ENCODE peak calls at places on chromosomes 1 and 21, in eight cellular contexts. One of them, this sample, is unnamed.

GRCh38 chr1:41806472-41807155 is 112.1 kb downstream of the HIVEP3 start:
- DNase-seq in mammary epithelial cell: no peak
- DNase-seq in adrenal gland: no peak
- DNase-seq in A549: no peak
- DNase-seq in WERI-Rb-1: no peak
- DNase-seq in HAP-1: no peak
- DNase-seq in upper lobe of right lung: no peak
- DNase-seq in SK-N-SH: no peak
- DNase-seq in this sample: no peak

GRCh38 chr1:18999287-18999852 is 42.9 kb upstream of the IFFO2 start:
- DNase-seq in mammary epithelial cell: no peak
- DNase-seq in adrenal gland: no peak
- DNase-seq in A549: no peak
- DNase-seq in WERI-Rb-1: no peak
- DNase-seq in HAP-1: no peak
- DNase-seq in upper lobe of right lung: no peak
- DNase-seq in SK-N-SH: no peak
- DNase-seq in this sample: no peak

GRCh38 chr1:31669786-31670582 is 25.3 kb upstream of the PEF1 start:
- DNase-seq in mammary epithelial cell: peak; percentile 86
- DNase-seq in adrenal gland: peak; percentile 78
- DNase-seq in A549: peak; percentile 22
- DNase-seq in WERI-Rb-1: peak; percentile 58
- DNase-seq in HAP-1: peak; percentile 24
- DNase-seq in upper lobe of right lung: peak; percentile 91
- DNase-seq in SK-N-SH: peak; percentile 56
- DNase-seq in this sample: peak; percentile 78

GRCh38 chr21:18030248-18030647 is 211.1 kb upstream of the C21orf91 start:
- DNase-seq in mammary epithelial cell: peak; percentile 16
- DNase-seq in adrenal gland: no peak
- DNase-seq in A549: no peak
- DNase-seq in WERI-Rb-1: no peak
- DNase-seq in HAP-1: no peak
- DNase-seq in upper lobe of right lung: no peak
- DNase-seq in SK-N-SH: no peak
- DNase-seq in this sample: no peak

GRCh38 chr1:184212649-184213314 is 161.3 kb downstream of the TSEN15 start:
- DNase-seq in mammary epithelial cell: peak; percentile 72
- DNase-seq in adrenal gland: no peak
- DNase-seq in A549: no peak
- DNase-seq in WERI-Rb-1: no peak
- DNase-seq in HAP-1: no peak
- DNase-seq in upper lobe of right lung: no peak
- DNase-seq in SK-N-SH: no peak
- DNase-seq in this sample: peak; percentile 19

GRCh38 chr1:173488001-173488400 is 10.9 kb downstream of the PRDX6 start:
- DNase-seq in mammary epithelial cell: no peak
- DNase-seq in adrenal gland: no peak
- DNase-seq in A549: no peak
- DNase-seq in WERI-Rb-1: no peak
- DNase-seq in HAP-1: no peak
- DNase-seq in upper lobe of right lung: no peak
- DNase-seq in SK-N-SH: no peak
- DNase-seq in this sample: no peak

GRCh38 chr1:27597036-27597435 is 6.9 kb downstream of the AHDC1 start:
- DNase-seq in mammary epithelial cell: no peak
- DNase-seq in adrenal gland: no peak
- DNase-seq in A549: no peak
- DNase-seq in WERI-Rb-1: no peak
- DNase-seq in HAP-1: no peak
- DNase-seq in upper lobe of right lung: no peak
- DNase-seq in SK-N-SH: no peak
- DNase-seq in this sample: no peak

GRCh38 chr1:33472349-33472980 is at the start of gene ZSCAN20:
- DNase-seq in mammary epithelial cell: peak; percentile 97
- DNase-seq in adrenal gland: peak; percentile 98
- DNase-seq in A549: peak; percentile 80
- DNase-seq in WERI-Rb-1: peak; percentile 98
- DNase-seq in HAP-1: peak; percentile 98
- DNase-seq in upper lobe of right lung: peak; percentile 99
- DNase-seq in SK-N-SH: peak; percentile 90
- DNase-seq in this sample: peak; percentile 86

GRCh38 chr1:15152318-15153183 is 996 bp upstream of the TMEM51 start:
- DNase-seq in mammary epithelial cell: peak; percentile 89
- DNase-seq in adrenal gland: peak; percentile 94
- DNase-seq in A549: peak; percentile 87
- DNase-seq in WERI-Rb-1: peak; percentile 90
- DNase-seq in HAP-1: peak; percentile 85
- DNase-seq in upper lobe of right lung: peak; percentile 92
- DNase-seq in SK-N-SH: peak; percentile 79
- DNase-seq in this sample: no peak

GRCh38 chr1:197984273-197984672 is 67.1 kb downstream of the LHX9 start:
- DNase-seq in mammary epithelial cell: peak; percentile 8
- DNase-seq in adrenal gland: no peak
- DNase-seq in A549: no peak
- DNase-seq in WERI-Rb-1: no peak
- DNase-seq in HAP-1: no peak
- DNase-seq in upper lobe of right lung: no peak
- DNase-seq in SK-N-SH: no peak
- DNase-seq in this sample: no peak

GRCh38 chr1:56157477-56157876 is 421.9 kb downstream of the PLPP3 start:
- DNase-seq in mammary epithelial cell: no peak
- DNase-seq in adrenal gland: no peak
- DNase-seq in A549: no peak
- DNase-seq in WERI-Rb-1: no peak
- DNase-seq in HAP-1: no peak
- DNase-seq in upper lobe of right lung: no peak
- DNase-seq in SK-N-SH: no peak
- DNase-seq in this sample: no peak

GRCh38 chr1:228174482-228175315 is 9.1 kb downstream of the IBA57 start:
- DNase-seq in mammary epithelial cell: no peak
- DNase-seq in adrenal gland: peak; percentile 13
- DNase-seq in A549: peak; percentile 51
- DNase-seq in WERI-Rb-1: no peak
- DNase-seq in HAP-1: peak; percentile 44
- DNase-seq in upper lobe of right lung: no peak
- DNase-seq in SK-N-SH: peak; percentile 74
- DNase-seq in this sample: peak; percentile 71

GRCh38 chr1:84810343-84810742 is 82.7 kb downstream of the LPAR3 start:
- DNase-seq in mammary epithelial cell: no peak
- DNase-seq in adrenal gland: no peak
- DNase-seq in A549: no peak
- DNase-seq in WERI-Rb-1: no peak
- DNase-seq in HAP-1: no peak
- DNase-seq in upper lobe of right lung: no peak
- DNase-seq in SK-N-SH: no peak
- DNase-seq in this sample: no peak

GRCh38 chr1:72851597-72851996 is 569.3 kb upstream of the NEGR1 start:
- DNase-seq in mammary epithelial cell: no peak
- DNase-seq in adrenal gland: no peak
- DNase-seq in A549: no peak
- DNase-seq in WERI-Rb-1: no peak
- DNase-seq in HAP-1: no peak
- DNase-seq in upper lobe of right lung: no peak
- DNase-seq in SK-N-SH: no peak
- DNase-seq in this sample: no peak

GRCh38 chr1:227192163-227192562 is 126.1 kb downstream of the CDC42BPA start:
- DNase-seq in mammary epithelial cell: peak; percentile 96
- DNase-seq in adrenal gland: peak; percentile 47
- DNase-seq in A549: no peak
- DNase-seq in WERI-Rb-1: no peak
- DNase-seq in HAP-1: no peak
- DNase-seq in upper lobe of right lung: no peak
- DNase-seq in SK-N-SH: no peak
- DNase-seq in this sample: peak; percentile 25

GRCh38 chr1:53298163-53298685 is 29.6 kb downstream of the LRP8 start:
- DNase-seq in mammary epithelial cell: no peak
- DNase-seq in adrenal gland: no peak
- DNase-seq in A549: no peak
- DNase-seq in WERI-Rb-1: no peak
- DNase-seq in HAP-1: no peak
- DNase-seq in upper lobe of right lung: no peak
- DNase-seq in SK-N-SH: no peak
- DNase-seq in this sample: no peak

GRCh38 chr1:109764561-109765482 is 1.1 kb upstream of the EPS8L3 start:
- DNase-seq in mammary epithelial cell: no peak
- DNase-seq in adrenal gland: no peak
- DNase-seq in A549: no peak
- DNase-seq in WERI-Rb-1: peak; percentile 6
- DNase-seq in HAP-1: no peak
- DNase-seq in upper lobe of right lung: peak; percentile 54
- DNase-seq in SK-N-SH: no peak
- DNase-seq in this sample: no peak

GRCh38 chr21:41596241-41596925 is 88.4 kb upstream of the TMPRSS2 start:
- DNase-seq in mammary epithelial cell: no peak
- DNase-seq in adrenal gland: no peak
- DNase-seq in A549: no peak
- DNase-seq in WERI-Rb-1: no peak
- DNase-seq in HAP-1: no peak
- DNase-seq in upper lobe of right lung: peak; percentile 32
- DNase-seq in SK-N-SH: no peak
- DNase-seq in this sample: no peak

DNA sequence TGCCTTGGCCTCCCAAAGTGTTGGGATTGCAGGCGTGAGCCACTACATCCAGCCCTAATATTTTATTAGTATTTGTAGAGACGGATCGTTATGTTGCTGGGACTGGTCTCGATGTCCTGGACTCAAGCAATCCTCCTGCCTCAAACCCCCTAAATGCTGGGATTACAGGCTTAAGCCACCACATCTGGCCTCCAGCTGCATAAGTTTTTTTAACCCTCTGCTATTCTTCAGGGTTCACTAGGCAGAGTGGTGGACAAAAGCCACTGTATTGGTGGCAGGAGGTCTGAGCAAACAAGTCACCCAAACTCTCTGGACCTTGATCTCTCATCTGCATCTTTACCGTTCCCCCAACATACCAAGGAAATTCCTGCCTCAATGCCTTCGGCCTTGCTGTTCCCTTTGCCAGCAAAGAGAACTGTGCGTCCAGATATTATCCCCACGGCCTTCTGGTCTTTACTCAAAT is 10.1 kb upstream of the CLIC4 start:
- DNase-seq in mammary epithelial cell: no peak
- DNase-seq in adrenal gland: no peak
- DNase-seq in A549: no peak
- DNase-seq in WERI-Rb-1: no peak
- DNase-seq in HAP-1: no peak
- DNase-seq in upper lobe of right lung: no peak
- DNase-seq in SK-N-SH: no peak
- DNase-seq in this sample: no peak
- H3K4me3 ChIP-seq in mammary epithelial cell: no peak overlapping the region
- H3K4me3 ChIP-seq in adrenal gland: no peak overlapping the region
- H3K4me3 ChIP-seq in A549: no peak overlapping the region
- H3K4me3 ChIP-seq in WERI-Rb-1: peak overlapping the region; percentile 26
- H3K4me3 ChIP-seq in HAP-1: no peak overlapping the region
- H3K4me3 ChIP-seq in upper lobe of right lung: no peak overlapping the region
- H3K4me3 ChIP-seq in SK-N-SH: no peak overlapping the region
- H3K4me3 ChIP-seq in this sample: no peak overlapping the region

DNA sequence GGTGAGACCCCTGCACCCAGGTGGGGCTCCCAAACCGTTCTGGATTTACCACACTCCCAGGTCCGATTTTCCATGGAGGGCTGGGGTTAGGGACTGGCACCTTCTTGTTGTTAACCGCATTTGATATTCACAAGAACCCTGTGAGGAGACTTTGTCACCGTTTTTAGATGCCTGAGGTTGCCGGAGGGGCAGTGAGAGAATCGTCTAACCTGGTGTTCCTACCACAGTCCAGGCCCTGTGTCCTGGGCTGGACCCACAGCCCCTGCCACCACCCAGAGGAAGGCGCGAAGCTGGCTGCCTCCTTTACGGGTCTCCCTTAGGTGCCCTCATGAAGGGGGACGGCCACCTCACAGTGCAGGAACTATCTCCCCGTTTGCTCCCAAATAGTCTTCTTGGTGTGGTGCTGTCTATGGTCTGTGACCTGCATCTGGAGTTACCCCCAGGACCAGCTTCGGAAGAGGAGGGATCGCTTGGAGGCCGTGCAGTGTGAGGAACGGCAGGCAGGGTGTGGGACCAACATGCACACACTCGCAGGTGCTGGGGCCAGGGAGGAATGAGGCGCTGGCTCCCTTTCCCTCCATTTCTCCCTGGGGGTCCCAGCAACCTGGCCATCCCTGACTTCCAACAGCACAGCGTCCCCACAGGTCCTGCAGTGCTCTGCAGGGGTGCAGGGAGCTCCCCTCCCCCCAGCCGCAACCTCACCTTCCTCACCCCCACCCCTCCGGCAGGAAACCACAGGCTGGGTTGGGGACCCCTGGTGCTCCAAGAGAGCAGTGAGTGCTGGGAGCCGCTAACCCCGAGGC is 7.0 kb downstream of the SIM2 start:
- DNase-seq in mammary epithelial cell: no peak
- DNase-seq in adrenal gland: no peak
- DNase-seq in A549: no peak
- DNase-seq in WERI-Rb-1: no peak
- DNase-seq in HAP-1: no peak
- DNase-seq in upper lobe of right lung: no peak
- DNase-seq in SK-N-SH: peak; percentile 55
- DNase-seq in this sample: no peak
- H3K4me3 ChIP-seq in mammary epithelial cell: no peak overlapping the region
- H3K4me3 ChIP-seq in adrenal gland: no peak overlapping the region
- H3K4me3 ChIP-seq in A549: no peak overlapping the region
- H3K4me3 ChIP-seq in WERI-Rb-1: no peak overlapping the region
- H3K4me3 ChIP-seq in HAP-1: no peak overlapping the region
- H3K4me3 ChIP-seq in upper lobe of right lung: no peak overlapping the region
- H3K4me3 ChIP-seq in SK-N-SH: no peak overlapping the region
- H3K4me3 ChIP-seq in this sample: no peak overlapping the region

GRCh38 chr1:1059494-1060280 is 14.4 kb downstream of the RNF223 start:
- DNase-seq in mammary epithelial cell: peak; percentile 77
- DNase-seq in adrenal gland: peak; percentile 82
- DNase-seq in A549: peak; percentile 61
- DNase-seq in WERI-Rb-1: peak; percentile 85
- DNase-seq in HAP-1: peak; percentile 94
- DNase-seq in upper lobe of right lung: peak; percentile 94
- DNase-seq in SK-N-SH: peak; percentile 96
- DNase-seq in this sample: no peak
- H3K4me3 ChIP-seq in mammary epithelial cell: peak overlapping the region; percentile 60
- H3K4me3 ChIP-seq in adrenal gland: no peak overlapping the region
- H3K4me3 ChIP-seq in A549: peak overlapping the region; percentile 74
- H3K4me3 ChIP-seq in WERI-Rb-1: peak overlapping the region; percentile 45
- H3K4me3 ChIP-seq in HAP-1: peak overlapping the region; percentile 47
- H3K4me3 ChIP-seq in upper lobe of right lung: peak overlapping the region; percentile 52
- H3K4me3 ChIP-seq in SK-N-SH: peak overlapping the region; percentile 56
- H3K4me3 ChIP-seq in this sample: peak overlapping the region; percentile 61

DNA sequence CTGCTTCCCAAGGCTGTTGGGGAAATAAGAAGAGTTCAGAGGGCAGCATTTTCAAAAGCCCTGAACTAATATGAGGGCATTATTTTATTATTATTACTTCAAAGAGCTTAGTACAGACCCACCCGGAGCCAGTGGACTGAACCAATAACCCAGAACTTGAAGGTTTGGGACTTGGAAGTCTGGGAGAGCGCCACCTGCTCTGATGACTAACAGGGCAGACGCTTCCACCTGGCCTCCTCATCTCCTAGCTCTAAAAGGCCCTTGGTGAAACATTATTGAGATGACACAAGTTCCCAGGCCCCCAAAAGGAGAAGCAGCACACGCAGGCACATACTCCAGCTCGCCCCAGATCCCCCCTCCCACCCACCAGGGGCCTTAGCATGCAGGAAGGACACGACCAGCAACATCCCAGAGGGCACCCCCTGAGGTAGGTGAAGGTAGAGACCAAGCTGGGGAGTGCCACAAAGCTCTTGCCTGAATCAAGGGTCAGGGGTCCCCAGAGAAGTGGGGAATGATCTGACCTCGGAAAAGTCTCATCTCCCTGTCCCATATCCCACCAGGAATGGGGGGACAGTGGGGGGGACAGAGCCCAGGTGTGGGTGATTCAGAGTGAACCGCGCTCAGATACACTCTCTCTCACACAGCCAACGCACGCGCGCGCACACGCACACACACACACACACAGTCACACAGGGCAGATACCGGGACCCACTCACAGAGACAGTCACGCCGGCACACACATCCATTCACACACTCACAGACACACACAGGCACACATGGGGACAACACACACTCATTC is 1.2 kb downstream of the DLGAP3 start:
- DNase-seq in mammary epithelial cell: no peak
- DNase-seq in adrenal gland: no peak
- DNase-seq in A549: no peak
- DNase-seq in WERI-Rb-1: peak; percentile 31
- DNase-seq in HAP-1: no peak
- DNase-seq in upper lobe of right lung: no peak
- DNase-seq in SK-N-SH: peak; percentile 45
- DNase-seq in this sample: no peak
- H3K4me3 ChIP-seq in mammary epithelial cell: no peak overlapping the region
- H3K4me3 ChIP-seq in adrenal gland: no peak overlapping the region
- H3K4me3 ChIP-seq in A549: peak overlapping the region; percentile 68
- H3K4me3 ChIP-seq in WERI-Rb-1: peak overlapping the region; percentile 63
- H3K4me3 ChIP-seq in HAP-1: peak overlapping the region; percentile 29
- H3K4me3 ChIP-seq in upper lobe of right lung: no peak overlapping the region
- H3K4me3 ChIP-seq in SK-N-SH: no peak overlapping the region
- H3K4me3 ChIP-seq in this sample: no peak overlapping the region

This sample was measured in keratinocyte.